ENCODE peak calls at places on chromosomes 13 and 19, in seven cellular contexts. K is adrenal gland, D is upper lobe of right lung, B is GM23248, I is breast epithelium, N is heart right ventricle, J is cardiac muscle cell. A is an unnamed sample. For H3K27me3 and H3K4me1, the result is how much of the 10 kb centered on the place peaks cover.

GRCh38 chr19:15612342-15612741 is 2.7 kb upstream of the CYP4F8 start:
- DNase-seq in K (no peak), D (no peak), B (no peak), I (peak), N (no peak), J (no peak), A (no peak)

GRCh38 chr13:50197705-50198104 is 182.5 kb downstream of the KCNRG start:
- DNase-seq in K (no peak), D (no peak), B (peak), I (no peak), N (no peak), J (peak), A (no peak)

GRCh38 chr13:43878897-43879322 is 630 bp downstream of the CCDC122 start:
- DNase-seq in K (peak), D (peak), B (peak), I (peak), N (peak), J (peak), A (no peak)

GRCh38 chr13:82356667-82357066 is 1525.6 kb downstream of the SLITRK1 start:
- DNase-seq in K (no peak), D (no peak), B (peak), I (no peak), N (no peak), J (peak), A (no peak)

GRCh38 chr13:20301391-20302071 is 69.4 kb upstream of the GJB6 start:
- DNase-seq in K (no peak), D (no peak), B (peak), I (no peak), N (peak), J (peak), A (no peak)

GRCh38 chr13:29907670-29908069 is 57.3 kb upstream of the UBL3 start:
- DNase-seq in K (no peak), D (no peak), B (peak), I (no peak), N (no peak), J (no peak), A (no peak)

GRCh38 chr19:13885826-13886365 is 9.0 kb downstream of the NANOS3 start:
- DNase-seq in K (no peak), D (no peak), B (no peak), I (no peak), N (no peak), J (no peak), A (no peak)

GRCh38 chr13:99303863-99304521 is 3.2 kb downstream of the GPR183 start:
- DNase-seq in K (peak), D (peak), B (no peak), I (no peak), N (no peak), J (no peak), A (no peak)

GRCh38 chr19:33795370-33796163 is 1.1 kb upstream of the KCTD15 start:
- DNase-seq in K (peak), D (peak), B (peak), I (peak), N (peak), J (peak), A (peak)

GRCh38 chr13:46109451-46109850 is 4.6 kb upstream of the CPB2 start:
- DNase-seq in K (no peak), D (no peak), B (no peak), I (no peak), N (no peak), J (no peak), A (no peak)

GRCh38 chr19:3823345-3823704 is 37.1 kb upstream of the MATK start:
- DNase-seq in K (no peak), D (no peak), B (no peak), I (no peak), N (no peak), J (no peak), A (peak)

GRCh38 chr19:54329476-54330165 is 9.3 kb downstream of the LILRA4 start:
- DNase-seq in K (no peak), D (peak), B (no peak), I (no peak), N (no peak), J (no peak), A (no peak)
- H3K27me3 ChIP-seq in K (under half), D (under half), B (under half), I (under half), N (under half), J (under half), A (under half)

GRCh38 chr19:19324059-19324755 is 3.6 kb downstream of the MAU2 start:
- DNase-seq in K (no peak), D (no peak), B (no peak), I (no peak), N (no peak), J (no peak), A (no peak)
- H3K4me1 ChIP-seq in K (under half), D (under half), B (under half), I (under half), N (under half), J (under half), A (under half)

GRCh38 chr19:32098953-32099352 is 246.5 kb upstream of the ZNF507 start:
- DNase-seq in K (no peak), D (no peak), B (no peak), I (no peak), N (no peak), J (no peak), A (no peak)
- H3K4me3 ChIP-seq in K (no peak), D (no peak), B (no peak), I (no peak), N (no peak), J (no peak), A (no peak)

GRCh38 chr13:112062047-112062618 is 4.8 kb upstream of the SOX1 start:
- DNase-seq in K (no peak), D (no peak), B (no peak), I (no peak), N (no peak), J (no peak), A (no peak)

GRCh38 chr13:112060431-112060830 is 6.5 kb upstream of the SOX1 start:
- DNase-seq in K (no peak), D (no peak), B (no peak), I (no peak), N (no peak), J (no peak), A (no peak)

GRCh38 chr13:112060899-112061366 is 6.0 kb upstream of the SOX1 start:
- DNase-seq in K (no peak), D (no peak), B (no peak), I (no peak), N (no peak), J (no peak), A (no peak)

GRCh38 chr13:112062619-112063308 is 4.2 kb upstream of the SOX1 start:
- DNase-seq in K (no peak), D (no peak), B (no peak), I (no peak), N (no peak), J (no peak), A (no peak)

DNA sequence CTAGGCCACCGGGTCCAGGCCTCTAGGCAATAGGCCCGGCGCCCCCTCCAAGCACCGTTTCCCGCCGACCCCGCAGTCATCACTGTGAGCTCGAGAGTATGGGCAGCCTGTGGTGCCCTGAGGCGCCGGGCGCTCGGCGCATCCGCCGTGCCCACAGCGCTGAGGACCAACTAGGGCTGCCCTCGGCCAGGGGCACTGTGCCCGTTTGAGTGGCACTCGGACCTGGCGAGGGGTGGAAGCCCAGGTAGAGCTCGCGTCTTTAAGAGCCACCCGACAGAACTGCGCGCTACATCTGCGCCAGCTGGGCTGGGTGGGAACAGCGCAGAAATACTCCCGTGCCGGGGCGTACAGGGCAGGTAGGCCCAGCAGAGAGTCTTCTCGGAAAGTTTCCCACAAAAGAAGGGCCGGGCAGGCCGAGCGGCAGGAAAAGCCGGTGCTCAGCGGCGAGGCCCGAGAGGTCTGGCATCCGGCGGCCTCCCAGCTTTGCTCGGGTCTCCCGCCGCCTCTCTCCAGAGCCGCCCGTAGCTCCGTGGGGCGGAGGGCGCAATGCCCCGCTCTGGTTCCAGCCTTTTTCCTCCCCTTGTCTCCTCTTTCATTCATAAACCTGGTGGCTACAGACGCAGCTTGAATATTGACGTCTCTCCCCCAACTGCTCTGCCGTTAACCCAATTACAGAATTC is 5.4 kb upstream of the SOX1 start:
- DNase-seq in K (no peak), D (no peak), B (no peak), I (no peak), N (no peak), J (no peak), A (no peak)
- H3K27me3 ChIP-seq in K (half or more), D (half or more), B (half or more), I (half or more), N (half or more), J (half or more), A (half or more)